ENCODE peak calls at places on chromosomes 5 and 9, in five cellular contexts. U is GM12878, E is suprapubic skin, F is stomach, L is K562. T is an unnamed sample.

GRCh38 chr9:123745933-123746332 is 184.0 kb downstream of the DENND1A start:
- DNase-seq in U (no peak), E (no peak), F (no peak), L (no peak), T (no peak)

GRCh38 chr5:131661931-131662330 is 26.9 kb upstream of the RAPGEF6 start:
- DNase-seq in U (no peak), E (no peak), F (no peak), L (no peak), T (no peak)

GRCh38 chr5:95615164-95615467 is 4.8 kb upstream of the GPR150 start:
- DNase-seq in U (peak), E (no peak), F (no peak), L (no peak), T (no peak)

GRCh38 chr5:123719004-123719403 is 207.0 kb downstream of the CSNK1G3 start:
- DNase-seq in U (no peak), E (no peak), F (no peak), L (no peak), T (no peak)

GRCh38 chr5:132477784-132478497 is 12.6 kb downstream of the IRF1 start:
- DNase-seq in U (no peak), E (no peak), F (no peak), L (no peak), T (no peak)

GRCh38 chr5:6359941-6360683 is 18.2 kb downstream of the MED10 start:
- DNase-seq in U (no peak), E (peak), F (no peak), L (no peak), T (no peak)

GRCh38 chr5:171207256-171207866 is 101.7 kb upstream of the TLX3 start:
- DNase-seq in U (no peak), E (no peak), F (no peak), L (peak), T (no peak)

GRCh38 chr9:69186841-69187611 is 12.9 kb downstream of the TJP2 start:
- DNase-seq in U (no peak), E (no peak), F (no peak), L (no peak), T (no peak)

GRCh38 chr9:128911529-128912035 is 9.2 kb upstream of the PHYHD1 start:
- DNase-seq in U (no peak), E (no peak), F (no peak), L (no peak), T (peak)

GRCh38 chr5:92560698-92561361 is 1020.2 kb downstream of the NR2F1-AS1 start:
- DNase-seq in U (no peak), E (no peak), F (no peak), L (no peak), T (no peak)

GRCh38 chr5:102049517-102049916 is 246.6 kb downstream of the SLCO4C1 start:
- DNase-seq in U (no peak), E (no peak), F (no peak), L (no peak), T (no peak)

GRCh38 chr5:178430187-178431062 is 159.8 kb downstream of the COL23A1 start:
- DNase-seq in U (no peak), E (peak), F (no peak), L (no peak), T (no peak)

GRCh38 chr5:57221049-57221568 is 47.2 kb downstream of the GPBP1 start:
- DNase-seq in U (peak), E (no peak), F (no peak), L (peak), T (no peak)

GRCh38 chr5:73433272-73433981 is 15.2 kb downstream of the FOXD1 start:
- DNase-seq in U (no peak), E (no peak), F (no peak), L (no peak), T (no peak)

GRCh38 chr9:76716270-76716669 is 48.0 kb upstream of the PCA3 start:
- DNase-seq in U (no peak), E (no peak), F (no peak), L (no peak), T (no peak)

GRCh38 chr9:112921549-112921948 is 30.9 kb upstream of the SLC46A2 start:
- DNase-seq in U (no peak), E (no peak), F (no peak), L (no peak), T (no peak)

GRCh38 chr5:1438871-1439270 is 6.4 kb downstream of the SLC6A3 start:
- DNase-seq in U (no peak), E (peak), F (no peak), L (no peak), T (no peak)

GRCh38 chr5:151047814-151048425 is 27.5 kb downstream of the GPX3 start:
- DNase-seq in U (no peak), E (no peak), F (no peak), L (peak), T (no peak)
- H3K4me3 ChIP-seq in U (no peak), E (no peak), F (no peak), L (no peak), T (no peak)

GRCh38 chr5:142316051-142316450 is 8.8 kb downstream of the SPRY4 start:
- DNase-seq in U (no peak), E (no peak), F (no peak), L (no peak), T (no peak)
- TF ChIP-seq POLR2AphosphoS5 in U (no peak), E (no peak), F (no peak), L (no peak), T (no peak)

DNA sequence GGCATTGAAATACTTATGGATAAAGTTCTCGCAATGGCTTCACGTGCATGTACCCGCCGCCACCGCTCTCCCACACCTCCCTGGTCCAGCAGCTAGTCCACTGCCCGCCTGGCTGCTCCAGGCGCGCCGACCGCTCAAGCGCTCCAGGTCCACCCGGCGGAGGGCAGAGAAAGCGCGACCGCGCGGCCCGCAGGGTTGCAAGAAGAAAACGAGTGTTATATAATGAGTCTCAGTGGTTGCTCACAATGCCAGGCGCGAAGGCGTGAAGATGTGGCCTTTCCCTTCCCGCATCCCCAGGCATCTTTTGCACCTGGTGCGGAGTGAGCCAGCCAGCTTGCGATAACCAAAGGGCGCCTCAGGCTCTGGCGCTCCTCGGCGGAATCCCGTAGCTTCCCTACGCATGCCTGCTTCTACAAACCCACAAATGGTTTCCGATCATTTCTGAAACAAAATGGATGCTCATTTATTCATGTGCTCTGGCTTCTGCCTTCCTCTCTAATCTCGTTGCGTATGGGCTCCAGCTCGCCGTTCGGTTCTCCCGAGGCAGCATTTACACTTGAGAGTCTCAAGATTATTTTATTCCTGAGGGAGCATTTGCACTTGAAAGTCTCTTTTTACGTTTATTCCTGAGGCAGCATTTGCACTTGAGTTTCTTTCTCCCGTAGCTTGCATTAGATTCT is 25.7 kb downstream of the CDKN2A start:
- DNase-seq in U (no peak), E (peak), F (no peak), L (no peak), T (no peak)
- H3K4me3 ChIP-seq in U (no peak), E (no peak), F (no peak), L (no peak), T (no peak)

GRCh38 chr9:134408939-134409737 is 82.9 kb downstream of the RXRA start:
- DNase-seq in U (no peak), E (no peak), F (no peak), L (peak), T (no peak)

GRCh38 chr9:134408389-134408788 is 82.1 kb downstream of the RXRA start:
- DNase-seq in U (no peak), E (no peak), F (no peak), L (no peak), T (no peak)

GRCh38 chr9:134406366-134407122 is 80.3 kb downstream of the RXRA start:
- DNase-seq in U (no peak), E (no peak), F (no peak), L (peak), T (no peak)

GRCh38 chr9:134405527-134405926 is 79.3 kb downstream of the RXRA start:
- DNase-seq in U (no peak), E (no peak), F (no peak), L (no peak), T (no peak)

DNA sequence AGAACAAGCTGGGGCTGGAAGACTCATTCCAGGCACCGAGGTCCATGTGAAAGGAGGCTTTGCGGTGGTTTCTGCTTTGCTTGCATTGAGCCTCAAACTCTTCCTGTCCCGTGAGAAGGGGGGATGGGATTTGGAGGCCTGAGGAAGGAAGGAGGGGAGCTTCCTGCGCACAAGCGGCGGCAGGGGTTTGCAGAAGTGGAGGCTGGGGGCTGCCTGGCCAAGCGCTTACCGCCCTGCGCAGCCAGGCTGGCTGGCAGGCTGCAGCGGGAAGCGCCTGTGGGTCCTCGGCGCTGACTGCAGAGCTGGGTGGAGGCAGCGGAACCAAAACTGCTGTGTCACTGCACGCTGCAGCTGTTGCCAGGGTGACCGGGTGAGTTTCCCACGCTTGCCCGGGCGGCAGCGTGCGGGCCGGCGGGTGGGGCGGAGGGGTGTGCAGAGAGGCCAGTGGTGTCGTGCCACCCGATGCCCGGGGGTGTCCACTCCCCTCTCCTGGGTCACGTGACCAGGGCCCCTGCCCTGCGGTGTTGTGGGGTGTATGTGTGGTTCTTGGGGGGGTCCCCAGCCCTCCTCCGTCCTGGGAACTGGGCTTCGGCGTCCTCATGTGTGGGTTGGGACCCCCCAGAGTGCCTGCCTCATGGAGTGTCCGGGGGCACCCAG is 81.0 kb downstream of the RXRA start:
- DNase-seq in U (peak), E (peak), F (peak), L (peak), T (peak)
- TF ChIP-seq POLR2AphosphoS5 in U (no peak), E (no peak), F (peak), L (no peak), T (peak)